ENCODE peak calls at places on chromosomes 1 and 21, in four cellular contexts. Y is SK-N-SH, Q is K562, J is HepG2. A is an unnamed sample.

GRCh38 chr1:13699510-13699909 is 478 bp upstream of the PRDM2 start:
- DNase-seq in Y (no peak), J (no peak), Q (no peak), A (no peak)

GRCh38 chr1:202203238-202204039 is 9.8 kb downstream of the LGR6 start:
- DNase-seq in Y (no peak), Q (peak; percentile 71), J (no peak), A (no peak)

GRCh38 chr1:212727386-212728181 is 27.9 kb upstream of the BATF3 start:
- DNase-seq in Q (no peak), Y (no peak), J (no peak), A (no peak)

GRCh38 chr1:83029916-83030315 is 969.0 kb downstream of the TTLL7 start:
- DNase-seq in Y (no peak), J (no peak), Q (no peak), A (no peak)

GRCh38 chr1:71660417-71660816 is 579.6 kb upstream of the ZRANB2 start:
- DNase-seq in J (no peak), Q (no peak), Y (no peak), A (no peak)

GRCh38 chr1:84689514-84690396 is 506 bp downstream of the SSX2IP start:
- DNase-seq in Q (peak; percentile 37), J (peak; percentile 35), Y (no peak), A (peak; percentile 68)

GRCh38 chr1:156502749-156503671 is 2.4 kb upstream of the MEF2D start:
- DNase-seq in Y (no peak), J (no peak), Q (no peak), A (peak; percentile 84)

GRCh38 chr1:179876289-179876715 is 1.3 kb downstream of the TOR1AIP2 start:
- DNase-seq in Q (no peak), Y (no peak), J (peak; percentile 73), A (no peak)

GRCh38 chr1:97017895-97018294 is 296.3 kb downstream of the PTBP2 start:
- DNase-seq in J (peak; percentile 1), Y (no peak), Q (no peak), A (peak; percentile 23)

GRCh38 chr1:79353224-79353623 is 346.7 kb upstream of the ADGRL4 start:
- DNase-seq in Q (no peak), J (peak; percentile 2), Y (peak; percentile 15), A (no peak)

GRCh38 chr1:42298520-42298919 is 36.5 kb downstream of the FOXJ3 start:
- DNase-seq in Q (no peak), J (no peak), Y (no peak), A (no peak)

GRCh38 chr1:53689223-53689622 is 49.7 kb downstream of the GLIS1 start:
- DNase-seq in Q (no peak), Y (no peak), J (no peak), A (no peak)

GRCh38 chr1:10632691-10633090 is 157.9 kb downstream of the PEX14 start:
- DNase-seq in J (no peak), Y (no peak), Q (no peak), A (no peak)

GRCh38 chr1:39954870-39955546 is at the start of gene MFSD2A:
- DNase-seq in Y (peak; percentile 98), Q (peak; percentile 54), J (peak; percentile 50), A (peak; percentile 95)

GRCh38 chr21:43832648-43833047 is 32.4 kb upstream of the AGPAT3 start:
- DNase-seq in J (no peak), Y (peak; percentile 25), Q (no peak), A (no peak)

GRCh38 chr1:99227498-99227897 is 36.8 kb upstream of the PLPPR4 start:
- DNase-seq in J (no peak), Q (no peak), Y (peak; percentile 19), A (no peak)

GRCh38 chr1:178506669-178507068 is 6.2 kb upstream of the TEX35 start:
- DNase-seq in Y (no peak), J (no peak), Q (peak; percentile 56), A (no peak)

GRCh38 chr1:228022571-228023293 is 15.9 kb downstream of the WNT3A start:
- DNase-seq in J (no peak), Y (no peak), Q (no peak), A (peak; percentile 11)

GRCh38 chr1:168621356-168621755 is 45.0 kb downstream of the XCL1 start:
- DNase-seq in Y (no peak), Q (no peak), J (no peak), A (no peak)

GRCh38 chr1:231423648-231424047 is 1.6 kb upstream of the EGLN1 start:
- DNase-seq in Q (no peak), Y (no peak), J (peak; percentile 94), A (no peak)

GRCh38 chr1:201383647-201384405 is 6.3 kb upstream of the TNNT2 start:
- DNase-seq in Q (no peak), Y (no peak), J (no peak), A (no peak)

GRCh38 chr1:169049258-169049936 is 57.1 kb upstream of the ATP1B1 start:
- DNase-seq in Y (no peak), Q (no peak), J (no peak), A (no peak)

GRCh38 chr1:226643167-226643566 is 94.6 kb downstream of the STUM start:
- DNase-seq in J (no peak), Q (peak; percentile 88), Y (no peak), A (no peak)

GRCh38 chr1:109613396-109614147 is 5.8 kb downstream of the GNAT2 start:
- DNase-seq in J (no peak), Y (no peak), Q (no peak), A (no peak)

GRCh38 chr1:45326627-45327591 is at the start of gene HPDL:
- DNase-seq in J (no peak), Q (peak; percentile 29), Y (peak; percentile 92), A (peak; percentile 86)

GRCh38 chr1:247347395-247348222 is 15.9 kb upstream of the ZNF496 start:
- DNase-seq in J (no peak), Y (no peak), Q (peak; percentile 39), A (peak; percentile 63)

GRCh38 chr1:175597969-175598765 is 145.2 kb downstream of the TNR start:
- DNase-seq in J (no peak), Q (no peak), Y (no peak), A (no peak)

GRCh38 chr1:199029401-199029800 is 390.6 kb downstream of the PTPRC start:
- DNase-seq in J (no peak), Y (no peak), Q (no peak), A (no peak)

GRCh38 chr1:158179301-158180041 is 1.2 kb upstream of the CD1D start:
- DNase-seq in J (no peak), Q (no peak), Y (no peak), A (no peak)

GRCh38 chr1:44318097-44319088 is 36.7 kb downstream of the ERI3 start:
- DNase-seq in Q (peak; percentile 81), J (peak; percentile 34), Y (peak; percentile 72), A (peak; percentile 69)

GRCh38 chr1:160192234-160192633 is 1.9 kb downstream of the CASQ1 start:
- DNase-seq in Q (no peak), J (no peak), Y (no peak), A (no peak)

GRCh38 chr1:150813028-150813707 is 5.1 kb upstream of the CTSK start:
- DNase-seq in Q (peak; percentile 68), J (peak; percentile 36), Y (peak; percentile 55), A (peak; percentile 63)

GRCh38 chr1:64187646-64188045 is 15.8 kb upstream of the UBE2U start:
- DNase-seq in Y (no peak), J (no peak), Q (no peak), A (no peak)

GRCh38 chr1:214277704-214278635 is 3.0 kb upstream of the SMYD2 start:
- DNase-seq in Y (no peak), Q (no peak), J (no peak), A (no peak)

GRCh38 chr1:214282696-214283225 is 1.8 kb downstream of the SMYD2 start:
- DNase-seq in Y (no peak), J (no peak), Q (no peak), A (no peak)

GRCh38 chr1:214281030-214281901 is at the start of gene SMYD2:
- DNase-seq in Y (peak; percentile 93), J (peak; percentile 56), Q (peak; percentile 90), A (peak; percentile 75)

GRCh38 chr1:214281902-214282695 is 1.1 kb downstream of the SMYD2 start:
- DNase-seq in J (peak; percentile 56), Y (peak; percentile 50), Q (peak; percentile 45), A (no peak)

GRCh38 chr1:214280386-214281029 is 451 bp upstream of the SMYD2 start:
- DNase-seq in Q (peak; percentile 39), J (peak; percentile 55), Y (peak; percentile 52), A (peak; percentile 31)
- TF ChIP-seq FOXJ3 in Q (no peak), J (peak; percentile 22), Y (no peak), A (no peak)

DNA sequence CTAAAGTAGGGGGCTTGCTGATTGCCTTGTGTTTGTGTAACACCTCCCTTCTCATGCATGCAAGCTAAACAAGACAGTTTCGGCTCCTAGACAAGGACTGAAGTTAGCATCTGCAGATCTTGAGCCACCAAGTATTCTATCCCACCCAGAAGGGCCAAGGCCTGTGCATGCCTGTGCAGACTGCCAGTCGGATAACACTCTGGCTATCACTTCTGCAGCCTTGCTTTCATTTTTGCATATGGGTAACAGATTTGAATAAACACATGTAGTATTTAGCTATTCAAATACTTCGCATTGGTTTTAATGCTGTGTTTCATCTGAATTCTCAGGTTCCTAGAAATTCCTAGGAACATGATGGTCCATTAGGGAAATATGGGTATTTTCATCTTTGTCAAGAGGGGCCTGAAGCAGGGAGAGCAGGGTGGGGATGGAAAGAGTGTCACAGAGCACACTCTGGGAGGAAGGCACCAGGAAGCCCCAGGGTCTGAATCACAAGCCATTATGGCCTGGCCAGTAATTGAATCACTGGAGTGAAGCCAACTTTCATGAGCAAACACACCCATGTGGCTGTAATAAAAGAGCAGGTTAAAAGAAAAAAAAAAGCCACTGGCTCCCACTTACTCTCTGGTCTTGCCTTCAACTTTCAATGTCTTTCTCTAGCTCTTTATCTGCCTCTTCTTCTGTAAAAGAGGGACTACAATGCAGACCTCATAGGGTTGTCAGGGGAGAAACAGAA is 28.2 kb downstream of the GADD45A start:
- DNase-seq in Y (peak; percentile 85), Q (peak; percentile 61), J (peak; percentile 45), A (no peak)
- TF ChIP-seq USF2 in Y (no peak), Q (no peak), J (no peak), A (no peak)

GRCh38 chr1:3072178-3072947 is 3.4 kb downstream of the PRDM16 start:
- DNase-seq in Y (no peak), J (no peak), Q (no peak), A (peak; percentile 46)
- TF ChIP-seq FOXJ3 in Y (no peak), J (no peak), Q (no peak), A (no peak)

GRCh38 chr1:7721940-7722669 is 49.0 kb upstream of the VAMP3 start:
- DNase-seq in Q (no peak), J (no peak), Y (peak; percentile 34), A (no peak)

GRCh38 chr1:7722670-7723012 is 48.5 kb upstream of the VAMP3 start:
- DNase-seq in Q (no peak), Y (no peak), J (no peak), A (no peak)

GRCh38 chr1:7727816-7728477 is 43.1 kb upstream of the VAMP3 start:
- DNase-seq in Q (no peak), Y (peak; percentile 36), J (no peak), A (peak; percentile 15)

GRCh38 chr1:7732331-7732730 is 38.8 kb upstream of the VAMP3 start:
- DNase-seq in Q (no peak), J (no peak), Y (no peak), A (no peak)

GRCh38 chr1:7726623-7727022 is 44.5 kb upstream of the VAMP3 start:
- DNase-seq in Q (no peak), J (no peak), Y (no peak), A (no peak)
- TF ChIP-seq USF2 in Q (no peak), J (no peak), Y (no peak), A (no peak)

A was measured in WTC11.